ENCODE peak calls at places on chromosomes 2 and 18, in seven cellular contexts. One of them, this sample, is unnamed.

GRCh38 chr2:236121546-236121945 is 46.6 kb downstream of the GBX2 start:
- DNase-seq in uterus: no peak
- DNase-seq in sigmoid colon: no peak
- DNase-seq in AG09309: no peak
- DNase-seq in HFF-Myc: no peak
- DNase-seq in WTC11: no peak
- DNase-seq in fibroblast of lung: no peak
- DNase-seq in this sample: no peak

GRCh38 chr2:96174251-96175144 is 29.3 kb upstream of the DUSP2 start:
- DNase-seq in uterus: peak
- DNase-seq in sigmoid colon: no peak
- DNase-seq in AG09309: peak
- DNase-seq in HFF-Myc: no peak
- DNase-seq in WTC11: peak
- DNase-seq in fibroblast of lung: peak
- DNase-seq in this sample: peak

GRCh38 chr2:240960963-240961876 is 37.2 kb upstream of the SNED1 start:
- DNase-seq in uterus: no peak
- DNase-seq in sigmoid colon: peak
- DNase-seq in AG09309: no peak
- DNase-seq in HFF-Myc: no peak
- DNase-seq in WTC11: no peak
- DNase-seq in fibroblast of lung: peak
- DNase-seq in this sample: no peak

GRCh38 chr2:27651056-27651455 is 12.4 kb downstream of the SUPT7L start:
- DNase-seq in uterus: no peak
- DNase-seq in sigmoid colon: no peak
- DNase-seq in AG09309: no peak
- DNase-seq in HFF-Myc: no peak
- DNase-seq in WTC11: no peak
- DNase-seq in fibroblast of lung: no peak
- DNase-seq in this sample: no peak

GRCh38 chr18:9927392-9928063 is 13.7 kb downstream of the VAPA start:
- DNase-seq in uterus: no peak
- DNase-seq in sigmoid colon: no peak
- DNase-seq in AG09309: no peak
- DNase-seq in HFF-Myc: no peak
- DNase-seq in WTC11: no peak
- DNase-seq in fibroblast of lung: no peak
- DNase-seq in this sample: no peak

GRCh38 chr2:28684142-28684858 is 67.3 kb upstream of the PPP1CB start:
- DNase-seq in uterus: no peak
- DNase-seq in sigmoid colon: no peak
- DNase-seq in AG09309: no peak
- DNase-seq in HFF-Myc: no peak
- DNase-seq in WTC11: no peak
- DNase-seq in fibroblast of lung: no peak
- DNase-seq in this sample: no peak

GRCh38 chr18:79735071-79735980 is 55.7 kb downstream of the CTDP1 start:
- DNase-seq in uterus: no peak
- DNase-seq in sigmoid colon: peak
- DNase-seq in AG09309: no peak
- DNase-seq in HFF-Myc: no peak
- DNase-seq in WTC11: no peak
- DNase-seq in fibroblast of lung: no peak
- DNase-seq in this sample: no peak

GRCh38 chr18:12628706-12629702 is 28.9 kb downstream of the SPIRE1 start:
- DNase-seq in uterus: no peak
- DNase-seq in sigmoid colon: no peak
- DNase-seq in AG09309: no peak
- DNase-seq in HFF-Myc: no peak
- DNase-seq in WTC11: no peak
- DNase-seq in fibroblast of lung: peak
- DNase-seq in this sample: no peak

GRCh38 chr2:240884221-240884620 is 11.7 kb downstream of the MAB21L4 start:
- DNase-seq in uterus: no peak
- DNase-seq in sigmoid colon: no peak
- DNase-seq in AG09309: no peak
- DNase-seq in HFF-Myc: no peak
- DNase-seq in WTC11: no peak
- DNase-seq in fibroblast of lung: no peak
- DNase-seq in this sample: no peak

GRCh38 chr2:49840428-49840975 is 686.2 kb upstream of the FSHR start:
- DNase-seq in uterus: no peak
- DNase-seq in sigmoid colon: no peak
- DNase-seq in AG09309: no peak
- DNase-seq in HFF-Myc: no peak
- DNase-seq in WTC11: no peak
- DNase-seq in fibroblast of lung: no peak
- DNase-seq in this sample: no peak

GRCh38 chr2:49839818-49840217 is 685.5 kb upstream of the FSHR start:
- DNase-seq in uterus: no peak
- DNase-seq in sigmoid colon: no peak
- DNase-seq in AG09309: no peak
- DNase-seq in HFF-Myc: no peak
- DNase-seq in WTC11: no peak
- DNase-seq in fibroblast of lung: no peak
- DNase-seq in this sample: no peak

GRCh38 chr2:49837894-49838293 is 683.6 kb upstream of the FSHR start:
- DNase-seq in uterus: no peak
- DNase-seq in sigmoid colon: no peak
- DNase-seq in AG09309: no peak
- DNase-seq in HFF-Myc: no peak
- DNase-seq in WTC11: no peak
- DNase-seq in fibroblast of lung: no peak
- DNase-seq in this sample: no peak

DNA sequence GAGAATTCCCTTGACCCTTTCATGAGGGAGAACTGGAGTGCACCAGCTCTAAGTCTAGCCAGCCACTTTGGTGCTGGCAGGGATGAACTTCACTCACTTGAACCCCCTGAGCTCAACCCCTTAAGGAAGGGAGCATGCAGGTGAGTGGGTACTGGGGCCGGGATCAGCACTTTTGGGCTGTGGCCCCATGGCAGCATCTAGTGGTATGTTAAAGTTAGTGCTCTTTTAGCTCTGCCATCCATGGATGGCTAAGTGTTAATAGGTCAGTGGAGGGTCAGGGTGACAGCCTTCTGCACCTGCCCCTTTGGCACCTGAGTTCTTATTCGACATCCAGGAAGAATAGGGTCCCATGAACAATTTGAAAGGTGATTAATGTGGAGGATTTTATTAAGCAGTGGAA is 689.0 kb upstream of the FSHR start:
- DNase-seq in uterus: no peak
- DNase-seq in sigmoid colon: no peak
- DNase-seq in AG09309: no peak
- DNase-seq in HFF-Myc: no peak
- DNase-seq in WTC11: no peak
- DNase-seq in fibroblast of lung: no peak
- DNase-seq in this sample: no peak
- TF ChIP-seq CTCF in uterus: no peak
- TF ChIP-seq CTCF in sigmoid colon: no peak
- TF ChIP-seq CTCF in AG09309: no peak
- TF ChIP-seq CTCF in HFF-Myc: no peak
- TF ChIP-seq CTCF in WTC11: no peak
- TF ChIP-seq CTCF in fibroblast of lung: no peak
- TF ChIP-seq CTCF in this sample: peak

DNA sequence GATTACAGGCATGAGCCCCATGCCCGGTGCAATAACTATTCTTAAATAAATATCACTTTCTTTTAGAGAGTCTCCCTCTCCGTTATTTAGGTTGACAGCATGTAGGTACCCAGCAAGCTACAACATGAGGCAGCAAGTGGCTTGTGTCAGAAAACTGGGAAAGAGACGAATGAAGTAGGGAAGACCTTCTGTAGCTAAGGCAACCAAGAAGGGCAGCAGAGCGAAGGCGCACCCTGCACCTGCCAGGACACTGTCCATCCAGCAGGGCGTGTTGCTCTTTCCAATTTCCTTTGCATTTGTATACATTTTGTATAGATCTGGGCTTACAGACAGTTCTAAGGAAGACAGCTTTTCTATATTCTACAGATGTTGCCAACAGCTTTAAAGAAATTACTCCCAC is 48.1 kb downstream of the FAM228A start:
- DNase-seq in uterus: no peak
- DNase-seq in sigmoid colon: no peak
- DNase-seq in AG09309: no peak
- DNase-seq in HFF-Myc: no peak
- DNase-seq in WTC11: no peak
- DNase-seq in fibroblast of lung: no peak
- DNase-seq in this sample: no peak
- TF ChIP-seq CTCF in uterus: no peak
- TF ChIP-seq CTCF in sigmoid colon: no peak
- TF ChIP-seq CTCF in AG09309: no peak
- TF ChIP-seq CTCF in HFF-Myc: no peak
- TF ChIP-seq CTCF in WTC11: no peak
- TF ChIP-seq CTCF in fibroblast of lung: no peak
- TF ChIP-seq CTCF in this sample: no peak

GRCh38 chr2:43218550-43219382 is 7.6 kb downstream of the ZFP36L2 start:
- DNase-seq in uterus: peak
- DNase-seq in sigmoid colon: peak
- DNase-seq in AG09309: no peak
- DNase-seq in HFF-Myc: no peak
- DNase-seq in WTC11: no peak
- DNase-seq in fibroblast of lung: peak
- DNase-seq in this sample: peak

GRCh38 chr2:43219383-43220228 is 6.8 kb downstream of the ZFP36L2 start:
- DNase-seq in uterus: peak
- DNase-seq in sigmoid colon: peak
- DNase-seq in AG09309: no peak
- DNase-seq in HFF-Myc: peak
- DNase-seq in WTC11: peak
- DNase-seq in fibroblast of lung: peak
- DNase-seq in this sample: peak

GRCh38 chr2:43220982-43221659 is 5.3 kb downstream of the ZFP36L2 start:
- DNase-seq in uterus: peak
- DNase-seq in sigmoid colon: peak
- DNase-seq in AG09309: no peak
- DNase-seq in HFF-Myc: peak
- DNase-seq in WTC11: peak
- DNase-seq in fibroblast of lung: peak
- DNase-seq in this sample: no peak

GRCh38 chr2:43221660-43222471 is 4.5 kb downstream of the ZFP36L2 start:
- DNase-seq in uterus: peak
- DNase-seq in sigmoid colon: peak
- DNase-seq in AG09309: peak
- DNase-seq in HFF-Myc: peak
- DNase-seq in WTC11: peak
- DNase-seq in fibroblast of lung: peak
- DNase-seq in this sample: no peak

DNA sequence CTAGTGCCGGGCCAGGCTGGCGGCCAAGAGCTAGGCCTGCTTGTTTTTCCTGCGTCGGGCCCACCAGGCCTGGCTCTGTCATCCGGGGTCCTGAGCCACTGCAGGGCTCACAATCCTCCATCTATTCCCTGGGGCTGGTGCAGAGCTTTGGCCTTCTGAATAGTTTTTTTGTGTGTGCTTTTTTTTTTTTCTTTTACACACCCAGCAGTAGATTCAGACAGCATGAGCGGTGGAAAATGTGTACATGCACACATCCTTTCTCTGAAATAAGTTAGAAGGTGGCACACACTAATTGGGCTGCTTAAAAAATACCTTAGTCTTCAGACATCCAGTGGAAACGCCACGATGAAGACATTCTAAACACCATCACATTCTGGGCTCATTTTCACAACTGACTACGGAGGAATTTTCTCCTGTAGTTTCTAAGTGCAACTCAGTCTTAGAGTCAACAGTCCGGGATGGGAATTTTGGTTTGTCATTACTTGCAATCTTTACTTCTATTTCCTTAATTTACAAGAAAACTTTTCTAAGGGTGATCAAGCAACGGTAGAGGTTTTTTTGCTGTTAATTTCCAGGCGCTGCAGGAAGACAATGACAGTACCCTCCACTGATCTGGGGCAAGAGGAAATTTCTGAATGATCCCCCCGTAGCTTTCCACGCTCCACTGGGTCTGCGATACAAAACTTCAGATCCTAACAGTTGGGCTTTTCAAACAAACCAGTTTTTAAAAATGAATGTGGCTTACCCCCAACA is 6.0 kb downstream of the ZFP36L2 start:
- DNase-seq in uterus: no peak
- DNase-seq in sigmoid colon: no peak
- DNase-seq in AG09309: no peak
- DNase-seq in HFF-Myc: no peak
- DNase-seq in WTC11: no peak
- DNase-seq in fibroblast of lung: peak
- DNase-seq in this sample: no peak
- TF ChIP-seq CTCF in uterus: no peak
- TF ChIP-seq CTCF in sigmoid colon: no peak
- TF ChIP-seq CTCF in AG09309: peak
- TF ChIP-seq CTCF in HFF-Myc: no peak
- TF ChIP-seq CTCF in WTC11: no peak
- TF ChIP-seq CTCF in fibroblast of lung: no peak
- TF ChIP-seq CTCF in this sample: no peak

GRCh38 chr2:231666171-231667095 is 41.9 kb upstream of the PTMA start:
- DNase-seq in uterus: peak
- DNase-seq in sigmoid colon: peak
- DNase-seq in AG09309: peak
- DNase-seq in HFF-Myc: peak
- DNase-seq in WTC11: peak
- DNase-seq in fibroblast of lung: peak
- DNase-seq in this sample: peak
- TF ChIP-seq CTCF in uterus: peak
- TF ChIP-seq CTCF in sigmoid colon: no peak
- TF ChIP-seq CTCF in AG09309: no peak
- TF ChIP-seq CTCF in HFF-Myc: no peak
- TF ChIP-seq CTCF in WTC11: no peak
- TF ChIP-seq CTCF in fibroblast of lung: no peak
- TF ChIP-seq CTCF in this sample: no peak